ENCODE peak calls at places on chromosomes 12 and 14, in ten cellular contexts. K is heart right ventricle; N is RPMI7951; T is astrocyte; Q is NCI-H1092 treated with DMSO at 0.1 percent for 48 hours; E is activated CD4-positive, CD25-positive, alpha-beta regulatory T cell; R is stimulated activated CD8-positive, alpha-beta memory T cell treated with anti-CD3 and anti-CD28 coated beads, Interleukin-4, amount 100 ng/mL, for 24 hours; L is effector CD4-positive, alpha-beta T cell; B is OCI-M1; J is NCI-H2081. U is an unnamed sample.

GRCh38 chr12:57104292-57104910 is 6.8 kb downstream of the STAT6 start:
- DNase-seq in K (no peak), N (no peak), T (no peak), Q (no peak), E (no peak), R (no peak), L (no peak), B (no peak), J (no peak), U (no peak)

GRCh38 chr12:108850854-108851573 is 6.4 kb downstream of the SSH1 start:
- DNase-seq in K (peak; percentile 82), N (peak; percentile 87), T (peak; percentile 83), Q (no peak), E (no peak), R (no peak), L (no peak), B (peak; percentile 57), J (no peak), U (peak; percentile 59)

GRCh38 chr12:128829870-128830504 is 6.2 kb upstream of the SLC15A4 start:
- DNase-seq in K (no peak), N (no peak), T (no peak), Q (no peak), E (no peak), R (no peak), L (no peak), B (no peak), J (no peak), U (no peak)

GRCh38 chr12:14256139-14256538 is 109.3 kb upstream of the ATF7IP start:
- DNase-seq in K (no peak), N (peak; percentile 72), T (peak; percentile 60), Q (no peak), E (peak; percentile 4), R (no peak), L (peak; percentile 54), B (peak; percentile 76), J (no peak), U (no peak)

GRCh38 chr12:127223011-127223410 is 1044.0 kb upstream of the TMEM132C start:
- DNase-seq in K (no peak), N (no peak), T (no peak), Q (no peak), E (no peak), R (no peak), L (no peak), B (no peak), J (no peak), U (no peak)

GRCh38 chr12:39905152-39905551 is 200.7 kb downstream of the SLC2A13 start:
- DNase-seq in K (peak; percentile 41), N (no peak), T (peak; percentile 60), Q (no peak), E (no peak), R (no peak), L (no peak), B (peak; percentile 7), J (peak; percentile 1), U (peak; percentile 60)

GRCh38 chr14:95149441-95149840 is 7.9 kb downstream of the DICER1 start:
- DNase-seq in K (no peak), N (no peak), T (no peak), Q (no peak), E (no peak), R (no peak), L (no peak), B (no peak), J (no peak), U (no peak)

GRCh38 chr14:69232388-69232787 is 27.6 kb upstream of the GALNT16 start:
- DNase-seq in K (no peak), N (no peak), T (peak; percentile 0), Q (no peak), E (no peak), R (no peak), L (no peak), B (no peak), J (no peak), U (no peak)

GRCh38 chr14:91029451-91030217 is 30.8 kb downstream of the RPS6KA5 start:
- DNase-seq in K (no peak), N (no peak), T (no peak), Q (no peak), E (no peak), R (no peak), L (no peak), B (peak; percentile 46), J (no peak), U (no peak)

GRCh38 chr12:47799357-47799955 is 20.2 kb downstream of the HDAC7 start:
- DNase-seq in K (peak; percentile 70), N (no peak), T (no peak), Q (no peak), E (no peak), R (no peak), L (no peak), B (no peak), J (no peak), U (peak; percentile 91)

GRCh38 chr12:7142057-7142644 is 12.0 kb downstream of the CLSTN3 start:
- DNase-seq in K (no peak), N (peak; percentile 47), T (no peak), Q (peak; percentile 12), E (no peak), R (peak; percentile 25), L (peak; percentile 42), B (peak; percentile 82), J (peak; percentile 33), U (no peak)

GRCh38 chr14:55073856-55074255 is 22.4 kb downstream of the MAPK1IP1L start:
- DNase-seq in K (no peak), N (peak; percentile 64), T (peak; percentile 83), Q (peak; percentile 7), E (no peak), R (no peak), L (no peak), B (peak; percentile 15), J (no peak), U (no peak)

GRCh38 chr14:102988054-102988453 is 65.6 kb downstream of the AMN start:
- DNase-seq in K (no peak), N (peak; percentile 10), T (no peak), Q (no peak), E (no peak), R (no peak), L (no peak), B (peak; percentile 1), J (no peak), U (no peak)

GRCh38 chr14:30330452-30330851 is 228.5 kb upstream of the G2E3 start:
- DNase-seq in K (no peak), N (peak; percentile 1), T (no peak), Q (no peak), E (no peak), R (no peak), L (no peak), B (peak; percentile 52), J (no peak), U (no peak)

GRCh38 chr12:132063491-132063890 is 80.6 kb downstream of the DDX51 start:
- DNase-seq in K (no peak), N (no peak), T (no peak), Q (no peak), E (no peak), R (no peak), L (no peak), B (no peak), J (no peak), U (no peak)

U was measured in psoas muscle.